ENCODE peak calls at places on chromosomes 12 and 14, in five cellular contexts. R is CD4-positive, alpha-beta T cell; B is stimulated activated CD8-positive, alpha-beta memory T cell treated with anti-CD3 and anti-CD28 coated beads, Interleukin-2, amount 100 ng/mL, for 48 hours; U is EL; Z is immature natural killer cell. N is an unnamed sample.

GRCh38 chr12:42933461-42934081 is 344.0 kb upstream of the PRICKLE1 start:
- DNase-seq in R (no peak), B (no peak), U (no peak), Z (no peak), N (no peak)

GRCh38 chr14:79986251-79986650 is 225.1 kb downstream of the DIO2 start:
- DNase-seq in R (no peak), B (no peak), U (no peak), Z (no peak), N (no peak)

GRCh38 chr14:53542692-53543091 is 389.6 kb upstream of the DDHD1 start:
- DNase-seq in R (no peak), B (no peak), U (peak; percentile 72), Z (no peak), N (peak; percentile 44)

GRCh38 chr14:54902143-54902520 is 494 bp downstream of the GCH1 start:
- DNase-seq in R (peak; percentile 77), B (peak; percentile 73), U (peak; percentile 73), Z (peak; percentile 88), N (peak; percentile 62)

GRCh38 chr12:113302925-113303640 is 31.8 kb downstream of the SLC8B1 start:
- DNase-seq in R (no peak), B (no peak), U (no peak), Z (no peak), N (no peak)

GRCh38 chr12:77354766-77355362 is 289.5 kb upstream of the E2F7 start:
- DNase-seq in R (no peak), B (no peak), U (peak; percentile 3), Z (no peak), N (no peak)

GRCh38 chr12:105013892-105014291 is 27.8 kb downstream of the NOPCHAP1 start:
- DNase-seq in R (no peak), B (no peak), U (peak; percentile 70), Z (no peak), N (no peak)

GRCh38 chr12:85657836-85658235 is 178.4 kb downstream of the RASSF9 start:
- DNase-seq in R (no peak), B (no peak), U (no peak), Z (no peak), N (no peak)

GRCh38 chr14:29668201-29668600 is 259.4 kb downstream of the PRKD1 start:
- DNase-seq in R (no peak), B (no peak), U (no peak), Z (no peak), N (no peak)

GRCh38 chr14:22338381-22338780 is 250.6 kb downstream of the DAD1 start:
- DNase-seq in R (no peak), B (no peak), U (no peak), Z (no peak), N (no peak)

GRCh38 chr14:104746071-104746545 is 6.8 kb upstream of the SIVA1 start:
- DNase-seq in R (no peak), B (peak; percentile 36), U (no peak), Z (no peak), N (no peak)

GRCh38 chr12:100554608-100555077 is 18.8 kb upstream of the GAS2L3 start:
- DNase-seq in R (no peak), B (no peak), U (peak; percentile 84), Z (no peak), N (peak; percentile 88)

GRCh38 chr12:89817501-89818226 is 109.0 kb upstream of the ATP2B1 start:
- DNase-seq in R (no peak), B (no peak), U (no peak), Z (no peak), N (no peak)

GRCh38 chr12:25497021-25497420 is 56.1 kb downstream of the LMNTD1 start:
- DNase-seq in R (no peak), B (no peak), U (no peak), Z (no peak), N (no peak)

GRCh38 chr12:123336530-123336929 is 28.1 kb downstream of the SBNO1 start:
- DNase-seq in R (no peak), B (no peak), U (no peak), Z (no peak), N (no peak)

GRCh38 chr14:46902837-46903236 is 251.3 kb upstream of the RPL10L start:
- DNase-seq in R (no peak), B (no peak), U (no peak), Z (no peak), N (no peak)

GRCh38 chr14:24259282-24260025 is 3.5 kb downstream of the TGM1 start:
- DNase-seq in R (no peak), B (no peak), U (peak; percentile 75), Z (no peak), N (no peak)

GRCh38 chr12:113061061-113061694 is 4.6 kb downstream of the DTX1 start:
- DNase-seq in R (no peak), B (no peak), U (no peak), Z (no peak), N (no peak)

GRCh38 chr12:63814146-63814774 is 30.2 kb upstream of the SRGAP1 start:
- DNase-seq in R (no peak), B (no peak), U (no peak), Z (no peak), N (no peak)